ENCODE peak calls at places on chromosomes 2 and 18, in eight cellular contexts. G is OCI-LY7, F is lung, Y is Caco-2, X is mammary epithelial cell, W is H9, V is ovary, K is kidney. L is an unnamed sample.

GRCh38 chr2:88841224-88841929 is 149.9 kb downstream of the RPIA start:
- DNase-seq in K (no peak), X (no peak), V (no peak), Y (no peak), F (peak; percentile 55), G (peak; percentile 89), W (no peak), L (no peak)

GRCh38 chr2:206993512-206993911 is 54.2 kb downstream of the CPO start:
- DNase-seq in X (no peak), V (no peak), F (no peak), K (no peak), G (no peak), Y (no peak), W (no peak), L (no peak)

GRCh38 chr2:238689871-238690672 is 157.8 kb upstream of the TWIST2 start:
- DNase-seq in Y (no peak), K (peak; percentile 29), W (no peak), F (no peak), X (no peak), G (no peak), V (no peak), L (no peak)

GRCh38 chr2:152499411-152499810 is 164.4 kb downstream of the FMNL2 start:
- DNase-seq in K (no peak), W (no peak), F (no peak), V (no peak), X (no peak), Y (no peak), G (no peak), L (no peak)

GRCh38 chr2:177784449-177784845 is 288.1 kb downstream of the PDE11A start:
- DNase-seq in K (no peak), W (no peak), V (no peak), X (peak; percentile 49), G (no peak), Y (no peak), F (no peak), L (no peak)

GRCh38 chr18:57087985-57088384 is 58.9 kb upstream of the BOD1L2 start:
- DNase-seq in G (no peak), X (peak; percentile 41), W (no peak), V (no peak), K (no peak), Y (no peak), F (no peak), L (no peak)

GRCh38 chr2:241490825-241491505 is 17.4 kb downstream of the STK25 start:
- DNase-seq in W (no peak), K (no peak), V (no peak), Y (no peak), G (no peak), X (no peak), F (no peak), L (no peak)

GRCh38 chr2:189576361-189576760 is 4.2 kb downstream of the SLC40A1 start:
- DNase-seq in F (no peak), Y (no peak), V (no peak), G (no peak), W (no peak), K (no peak), X (no peak), L (no peak)

GRCh38 chr2:150690261-150690660 is 202.8 kb upstream of the RND3 start:
- DNase-seq in K (no peak), X (no peak), F (no peak), W (no peak), V (no peak), G (no peak), Y (no peak), L (no peak)

GRCh38 chr2:10221976-10222870 is 80.5 kb upstream of the HPCAL1 start:
- DNase-seq in V (no peak), Y (no peak), W (no peak), F (no peak), K (peak; percentile 18), G (no peak), X (no peak), L (no peak)

GRCh38 chr2:22626621-22627020 is 758.4 kb upstream of the KLHL29 start:
- DNase-seq in W (peak; percentile 52), F (no peak), X (no peak), G (peak; percentile 1), Y (no peak), V (no peak), K (no peak), L (no peak)
- TF ChIP-seq CTCF in W (peak; percentile 70), F (no peak), X (no peak), G (peak; percentile 50), Y (peak; percentile 11), V (no peak), K (no peak), L (no peak)

DNA sequence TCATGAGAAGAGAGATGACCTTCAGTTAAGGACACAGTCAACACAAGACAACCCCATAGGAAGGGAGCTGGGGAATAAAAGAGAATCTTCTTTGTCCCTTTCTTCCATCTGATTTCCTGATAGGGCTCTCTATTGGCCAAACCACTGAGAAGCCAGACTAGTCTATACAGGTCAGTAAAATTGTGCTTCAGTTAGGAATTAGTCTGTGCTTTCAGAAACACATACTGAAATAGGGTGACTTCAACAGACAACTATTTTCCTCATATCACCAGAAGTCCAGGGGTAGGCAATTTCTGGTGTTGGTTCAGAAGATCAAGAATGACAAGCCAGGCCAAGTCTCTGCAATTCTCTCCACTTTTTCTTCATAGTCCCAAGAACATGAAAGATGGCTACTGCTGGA is 151.7 kb upstream of the SP5 start:
- DNase-seq in W (no peak), V (no peak), X (no peak), F (no peak), G (no peak), K (no peak), Y (no peak), L (no peak)
- H3K4me1 ChIP-seq in W (no peaks in the 10 kb centered on the region), V (no peaks in the 10 kb centered on the region), X (no peaks in the 10 kb centered on the region), F (no peaks in the 10 kb centered on the region), G (no peaks in the 10 kb centered on the region), K (no peaks in the 10 kb centered on the region), Y (no peaks in the 10 kb centered on the region), L (no peaks in the 10 kb centered on the region)

GRCh38 chr2:85503168-85503610 is 35.8 kb upstream of the MAT2A start:
- DNase-seq in Y (peak; percentile 45), F (no peak), X (peak; percentile 70), G (no peak), W (no peak), V (no peak), K (no peak), L (no peak)
- TF ChIP-seq CTCF in Y (no peak), F (no peak), X (no peak), G (no peak), W (no peak), V (no peak), K (no peak), L (no peak)

DNA sequence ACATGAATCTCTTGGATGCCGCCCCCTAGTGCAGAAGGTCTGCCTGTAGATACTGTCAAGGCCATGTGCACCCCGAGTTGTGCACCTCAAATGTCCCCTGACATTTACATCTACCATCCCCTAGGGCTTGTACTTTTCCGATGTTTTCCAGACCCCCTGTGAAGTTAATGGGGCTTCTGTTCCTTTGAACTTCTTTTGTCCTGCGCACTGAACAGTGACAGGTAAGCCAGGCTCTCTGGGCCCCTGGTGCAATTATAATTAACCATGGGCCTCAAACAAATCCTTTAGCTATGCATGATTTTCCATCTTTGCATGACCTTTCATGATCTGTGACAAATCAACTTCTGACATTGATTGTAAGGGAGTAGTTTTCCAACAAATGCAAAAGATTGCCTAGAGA is 158.4 kb downstream of the FHOD3 start:
- DNase-seq in Y (no peak), V (no peak), W (no peak), X (no peak), F (no peak), G (no peak), K (no peak), L (no peak)
- H3K4me1 ChIP-seq in Y (no peaks in the 10 kb centered on the region), V (no peaks in the 10 kb centered on the region), W (peaks cover 2% of the 10 kb centered on the region), X (peaks cover 29% of the 10 kb centered on the region), F (no peaks in the 10 kb centered on the region), G (no peaks in the 10 kb centered on the region), K (peaks cover 6% of the 10 kb centered on the region), L (no peaks in the 10 kb centered on the region)

GRCh38 chr18:35130236-35130635 is 89.0 kb downstream of the MAPRE2 start:
- DNase-seq in X (no peak), V (no peak), K (no peak), Y (no peak), G (no peak), F (no peak), W (no peak), L (no peak)

GRCh38 chr18:35123811-35124210 is 82.6 kb downstream of the MAPRE2 start:
- DNase-seq in G (no peak), F (no peak), W (no peak), Y (no peak), K (no peak), X (no peak), V (no peak), L (no peak)

GRCh38 chr18:35131387-35132283 is 90.4 kb downstream of the MAPRE2 start:
- DNase-seq in G (no peak), W (no peak), X (no peak), Y (no peak), K (no peak), F (no peak), V (no peak), L (no peak)

GRCh38 chr18:35128675-35129074 is 87.5 kb downstream of the MAPRE2 start:
- DNase-seq in G (no peak), Y (no peak), X (no peak), K (no peak), F (no peak), V (no peak), W (no peak), L (no peak)

DNA sequence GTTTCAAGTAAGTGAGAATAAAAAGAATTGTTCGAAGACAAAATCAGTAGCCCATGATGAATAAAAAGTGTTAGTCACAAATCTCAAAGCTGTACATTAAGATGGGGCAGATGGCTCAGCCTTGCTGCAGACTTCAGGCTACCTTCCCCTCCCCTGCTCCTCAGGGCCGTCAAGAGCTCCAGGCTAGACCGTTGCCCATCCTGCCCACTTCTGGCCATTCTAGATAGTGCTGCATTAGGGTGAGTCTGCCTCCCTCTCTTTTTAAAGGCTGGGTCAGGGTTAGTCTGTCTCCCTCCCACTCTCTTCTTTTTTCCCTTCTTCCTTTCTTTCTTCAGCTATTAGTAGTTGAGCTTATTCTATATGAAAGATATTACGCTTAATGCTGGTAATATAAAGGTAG is 86.0 kb downstream of the MAPRE2 start:
- DNase-seq in K (no peak), X (no peak), G (no peak), F (no peak), W (peak; percentile 67), Y (no peak), V (no peak), L (no peak)
- TF ChIP-seq CTCF in K (no peak), X (no peak), G (no peak), F (no peak), W (peak; percentile 64), Y (no peak), V (no peak), L (no peak)

GRCh38 chr2:8514748-8515389 is 167.0 kb upstream of the ID2 start:
- DNase-seq in G (peak; percentile 78), W (no peak), X (no peak), F (no peak), Y (no peak), V (no peak), K (no peak), L (no peak)

GRCh38 chr2:8517850-8518480 is 163.9 kb upstream of the ID2 start:
- DNase-seq in K (no peak), X (no peak), W (peak; percentile 42), G (no peak), F (no peak), V (no peak), Y (no peak), L (no peak)

GRCh38 chr2:8514274-8514662 is 167.6 kb upstream of the ID2 start:
- DNase-seq in X (no peak), Y (no peak), W (no peak), F (no peak), V (no peak), K (no peak), G (no peak), L (no peak)

GRCh38 chr2:8515390-8515761 is 166.5 kb upstream of the ID2 start:
- DNase-seq in W (no peak), G (peak; percentile 88), V (no peak), Y (no peak), F (no peak), X (no peak), K (no peak), L (peak; percentile 55)

GRCh38 chr2:8515864-8516533 is 165.9 kb upstream of the ID2 start:
- DNase-seq in V (no peak), K (no peak), X (no peak), G (peak; percentile 82), F (no peak), W (no peak), Y (peak; percentile 67), L (no peak)
- H3K4me1 ChIP-seq in V (no peaks in the 10 kb centered on the region), K (peaks cover 8% of the 10 kb centered on the region), X (no peaks in the 10 kb centered on the region), G (peaks cover 77% of the 10 kb centered on the region), F (peaks cover 6% of the 10 kb centered on the region), W (no peaks in the 10 kb centered on the region), Y (peaks cover 3% of the 10 kb centered on the region), L (peaks cover 53% of the 10 kb centered on the region)